ENCODE peak calls at places on chromosome 21, in six cellular contexts. P is nucleus accumbens; L is NCI-H1694; G is fibroblast of mammary gland; K is stimulated activated CD4-positive, alpha-beta T cell treated with anti-CD3 and anti-CD28 coated beads, Interleukin-2, amount 100 ng/mL, for 48 hours; X is germinal center. I is an unnamed sample.

GRCh38 chr21:26852422-26852821 is 7.2 kb upstream of the ADAMTS1 start:
- DNase-seq in P (no peak), K (no peak), L (no peak), G (no peak), X (no peak), I (peak; percentile 54)

GRCh38 chr21:15446193-15446592 is 283.6 kb upstream of the USP25 start:
- DNase-seq in G (no peak), L (no peak), K (no peak), X (no peak), P (no peak), I (peak; percentile 13)

GRCh38 chr21:35738342-35738961 is 321.9 kb downstream of the SETD4 start:
- DNase-seq in L (no peak), X (no peak), G (no peak), K (no peak), P (no peak), I (no peak)

GRCh38 chr21:22421416-22422190 is 1423.4 kb downstream of the NCAM2 start:
- DNase-seq in P (no peak), L (no peak), K (no peak), G (no peak), X (no peak), I (no peak)

GRCh38 chr21:38376693-38377092 is 119.9 kb downstream of the KCNJ15 start:
- DNase-seq in P (no peak), L (no peak), G (no peak), X (no peak), K (no peak), I (no peak)

GRCh38 chr21:33971492-33972013 is 55.9 kb upstream of the ATP5PO start:
- DNase-seq in X (no peak), L (no peak), G (peak; percentile 71), P (no peak), K (no peak), I (peak; percentile 65)

GRCh38 chr21:35852820-35853219 is 207.5 kb downstream of the SETD4 start:
- DNase-seq in L (no peak), P (no peak), K (no peak), G (no peak), X (no peak), I (no peak)

GRCh38 chr21:36946949-36947371 is 19.5 kb downstream of the HLCS start:
- DNase-seq in K (no peak), L (no peak), X (no peak), P (no peak), G (no peak), I (peak; percentile 39)

GRCh38 chr21:33578214-33578613 is 10.3 kb downstream of the DONSON start:
- DNase-seq in G (peak; percentile 58), P (no peak), L (no peak), X (no peak), K (no peak), I (no peak)

GRCh38 chr21:26965567-26966359 is 1.1 kb downstream of the ADAMTS5 start:
- DNase-seq in G (peak; percentile 46), X (no peak), K (no peak), L (peak; percentile 61), P (no peak), I (peak; percentile 83)

I was measured in ELF-1.